ENCODE peak calls at places on chromosomes 13 and 19, in four cellular contexts. A is left ventricle myocardium inferior, T is fibroblast of lung, R is GM04504. X is an unnamed sample.

GRCh38 chr13:77985866-77986636 is 67.4 kb upstream of the EDNRB start:
- DNase-seq in A (no peak), T (no peak), R (no peak), X (no peak)

GRCh38 chr13:88643233-88643632 is 972.1 kb downstream of the SLITRK5 start:
- DNase-seq in A (no peak), T (no peak), R (no peak), X (no peak)

GRCh38 chr19:3338541-3339181 is 27.7 kb upstream of the NFIC start:
- DNase-seq in A (peak), T (no peak), R (no peak), X (peak)

GRCh38 chr13:113166681-113167080 is 8.2 kb downstream of the PROZ start:
- DNase-seq in A (no peak), T (no peak), R (no peak), X (no peak)

GRCh38 chr13:47289578-47289977 is 392.7 kb upstream of the HTR2A start:
- DNase-seq in A (no peak), T (no peak), R (no peak), X (no peak)

GRCh38 chr13:43830481-43830873 is 43.7 kb upstream of the ENOX1 start:
- DNase-seq in A (no peak), T (peak), R (peak), X (no peak)

GRCh38 chr13:70817571-70817970 is 709.3 kb upstream of the KLHL1 start:
- DNase-seq in A (no peak), T (peak), R (no peak), X (no peak)

GRCh38 chr13:71115301-71115700 is 751.7 kb downstream of the DACH1 start:
- DNase-seq in A (no peak), T (no peak), R (no peak), X (no peak)

GRCh38 chr13:109707044-109707794 is 79.2 kb downstream of the IRS2 start:
- DNase-seq in A (no peak), T (peak), R (no peak), X (no peak)

GRCh38 chr13:21240586-21240985 is 64.1 kb downstream of the MRPL57 start:
- DNase-seq in A (no peak), T (no peak), R (peak), X (no peak)

GRCh38 chr19:18502236-18502632 is 19.6 kb downstream of the ELL start:
- DNase-seq in A (no peak), T (no peak), R (no peak), X (no peak)

GRCh38 chr19:10043286-10043927 is 30.1 kb downstream of the RDH8 start:
- DNase-seq in A (no peak), T (peak), R (peak), X (no peak)

GRCh38 chr19:58033741-58034475 is at the start of gene ZSCAN1:
- DNase-seq in A (peak), T (peak), R (peak), X (no peak)

GRCh38 chr19:5631511-5632240 is 8.8 kb downstream of the SAFB start:
- DNase-seq in A (no peak), T (peak), R (no peak), X (no peak)

GRCh38 chr13:93603043-93603442 is 376.4 kb downstream of the GPC6 start:
- DNase-seq in A (no peak), T (peak), R (peak), X (no peak)

GRCh38 chr19:17686592-17687042 is 1.5 kb downstream of the UNC13A start:
- DNase-seq in A (peak), T (no peak), R (no peak), X (no peak)

GRCh38 chr19:14542721-14543328 is 13.4 kb downstream of the TECR start:
- DNase-seq in A (no peak), T (no peak), R (peak), X (no peak)

GRCh38 chr19:28669804-28670203 is 543.1 kb downstream of the UQCRFS1 start:
- DNase-seq in A (no peak), T (no peak), R (no peak), X (no peak)

GRCh38 chr13:67493835-67494234 is 263.7 kb upstream of the PCDH9 start:
- DNase-seq in A (no peak), T (no peak), R (no peak), X (no peak)

GRCh38 chr13:51817717-51818116 is 13.8 kb upstream of the DHRS12 start:
- DNase-seq in A (no peak), T (no peak), R (no peak), X (no peak)

GRCh38 chr13:88339271-88339741 is 668.1 kb downstream of the SLITRK5 start:
- DNase-seq in A (no peak), T (no peak), R (no peak), X (no peak)

GRCh38 chr19:40585677-40586422 is 9.2 kb downstream of the SHKBP1 start:
- DNase-seq in A (no peak), T (no peak), R (no peak), X (no peak)

GRCh38 chr13:28022848-28023518 is 34.5 kb upstream of the URAD start:
- DNase-seq in A (no peak), T (no peak), R (no peak), X (no peak)

GRCh38 chr19:50459067-50459456 is 17.2 kb upstream of the EMC10 start:
- DNase-seq in A (no peak), T (no peak), R (no peak), X (no peak)

GRCh38 chr13:70964124-70964523 is 855.9 kb upstream of the KLHL1 start:
- DNase-seq in A (no peak), T (peak), R (no peak), X (no peak)

GRCh38 chr19:8302357-8302691 is 5.8 kb downstream of the CD320 start:
- DNase-seq in A (peak), T (no peak), R (no peak), X (peak)

GRCh38 chr19:35746556-35746955 is 1.1 kb downstream of the PSENEN start:
- DNase-seq in A (no peak), T (no peak), R (no peak), X (no peak)

GRCh38 chr19:18294467-18294864 is 13.0 kb upstream of the JUND start:
- DNase-seq in A (no peak), T (no peak), R (no peak), X (peak)

GRCh38 chr19:40623403-40624239 is 22.5 kb downstream of the LTBP4 start:
- DNase-seq in A (no peak), T (peak), R (no peak), X (no peak)

GRCh38 chr13:29925457-29925856 is 75.0 kb upstream of the UBL3 start:
- DNase-seq in A (peak), T (peak), R (peak), X (no peak)

GRCh38 chr19:870963-871401 is 11.5 kb downstream of the CFD start:
- DNase-seq in A (peak), T (peak), R (no peak), X (no peak)

GRCh38 chr13:25329706-25330105 is 28.3 kb downstream of the NUP58 start:
- DNase-seq in A (no peak), T (peak), R (no peak), X (no peak)

GRCh38 chr19:8528500-8528899 is 14.5 kb upstream of the ZNF414 start:
- DNase-seq in A (no peak), T (no peak), R (no peak), X (no peak)

GRCh38 chr19:54464044-54464623 is 556 bp upstream of the LENG9 start:
- DNase-seq in A (peak), T (peak), R (no peak), X (peak)

GRCh38 chr13:30837227-30838159 is 68.6 kb upstream of the MEDAG start:
- DNase-seq in A (no peak), T (no peak), R (no peak), X (no peak)

GRCh38 chr13:96968027-96968426 is 26.2 kb downstream of the OXGR1 start:
- DNase-seq in A (no peak), T (no peak), R (no peak), X (no peak)

GRCh38 chr13:100394005-100394695 is 194.4 kb downstream of the GGACT start:
- DNase-seq in A (no peak), T (peak), R (peak), X (peak)

GRCh38 chr19:40594251-40594650 is 6.9 kb upstream of the LTBP4 start:
- DNase-seq in A (no peak), T (no peak), R (no peak), X (no peak)